ENCODE peak calls at places on chromosomes 12 and 14, in ten cellular contexts. A is A172; Q is heart left ventricle; J is NAMALWA; C is GDM1; I is activated T-cell treated with anti-CD3 and anti-CD28 coated beads for 48 hours; N is CD8-positive, alpha-beta memory T cell; O is NCI-H748 treated with DMSO at 0.1 percent for 48 hours; P is AG08396; U is C1 segment of cervical spinal cord. Z is an unnamed sample.
A peak's percentile ranks its signal among the peaks of the same experiment; 100 is the strongest.

GRCh38 chr12:62720661-62721330 is 214.2 kb downstream of the PPM1H start:
- DNase-seq in A (no peak), Q (peak; percentile 64), J (no peak), C (no peak), I (no peak), N (no peak), O (no peak), P (peak; percentile 35), U (peak; percentile 32), Z (peak; percentile 55)

GRCh38 chr14:83171761-83172160 is 1638.1 kb upstream of the SEL1L start:
- DNase-seq in A (no peak), Q (no peak), J (no peak), C (no peak), I (no peak), N (no peak), O (no peak), P (no peak), U (no peak), Z (no peak)

GRCh38 chr12:52977195-52977594 is 28.3 kb downstream of the KRT18 start:
- DNase-seq in A (no peak), Q (no peak), J (no peak), C (no peak), I (no peak), N (no peak), O (no peak), P (no peak), U (no peak), Z (no peak)

GRCh38 chr12:79409562-79409961 is 281.2 kb downstream of the PAWR start:
- DNase-seq in A (peak; percentile 67), Q (no peak), J (no peak), C (no peak), I (no peak), N (no peak), O (no peak), P (peak; percentile 34), U (no peak), Z (no peak)

GRCh38 chr12:27018071-27018470 is 3.9 kb upstream of the TM7SF3 start:
- DNase-seq in A (no peak), Q (no peak), J (no peak), C (no peak), I (no peak), N (no peak), O (no peak), P (no peak), U (no peak), Z (no peak)

GRCh38 chr14:67582061-67582460 is 18.0 kb downstream of the PIGH start:
- DNase-seq in A (no peak), Q (no peak), J (no peak), C (no peak), I (no peak), N (no peak), O (no peak), P (no peak), U (no peak), Z (no peak)

GRCh38 chr14:91509878-91510170 is 286 bp downstream of the PPP4R3A start:
- DNase-seq in A (peak; percentile 2), Q (no peak), J (no peak), C (no peak), I (no peak), N (no peak), O (peak; percentile 82), P (peak; percentile 37), U (no peak), Z (peak; percentile 86)

GRCh38 chr12:25840678-25841077 is 117.8 kb upstream of the RASSF8 start:
- DNase-seq in A (no peak), Q (peak; percentile 10), J (no peak), C (no peak), I (no peak), N (no peak), O (no peak), P (peak; percentile 27), U (no peak), Z (no peak)

GRCh38 chr14:32813401-32813800 is 125.3 kb upstream of the NPAS3 start:
- DNase-seq in A (no peak), Q (no peak), J (no peak), C (no peak), I (no peak), N (no peak), O (no peak), P (no peak), U (no peak), Z (peak; percentile 25)

GRCh38 chr14:90760591-90761316 is 55.5 kb downstream of the TTC7B start:
- DNase-seq in A (peak; percentile 59), Q (no peak), J (peak; percentile 21), C (peak; percentile 2), I (no peak), N (no peak), O (peak; percentile 6), P (peak; percentile 40), U (no peak), Z (peak; percentile 7)

GRCh38 chr12:101490286-101490920 is 15.3 kb downstream of the SPIC start:
- DNase-seq in A (no peak), Q (no peak), J (peak; percentile 69), C (peak; percentile 5), I (no peak), N (no peak), O (peak; percentile 14), P (peak; percentile 19), U (no peak), Z (peak; percentile 39)

GRCh38 chr12:32390572-32391219 is 8.7 kb upstream of the FGD4 start:
- DNase-seq in A (no peak), Q (no peak), J (peak; percentile 29), C (no peak), I (peak; percentile 26), N (peak; percentile 5), O (no peak), P (no peak), U (no peak), Z (peak; percentile 60)

GRCh38 chr12:109111775-109112491 is 4.5 kb upstream of the ACACB start:
- DNase-seq in A (peak; percentile 30), Q (peak; percentile 59), J (peak; percentile 53), C (no peak), I (peak; percentile 39), N (peak; percentile 19), O (no peak), P (peak; percentile 71), U (peak; percentile 64), Z (no peak)

GRCh38 chr12:54033980-54034783 is 1.3 kb downstream of the HOXC5 start:
- DNase-seq in A (no peak), Q (no peak), J (no peak), C (no peak), I (no peak), N (no peak), O (no peak), P (no peak), U (peak; percentile 32), Z (no peak)

GRCh38 chr14:68977137-68977740 is 1.9 kb downstream of the ACTN1 start:
- DNase-seq in A (no peak), Q (no peak), J (no peak), C (no peak), I (no peak), N (no peak), O (no peak), P (no peak), U (no peak), Z (no peak)

GRCh38 chr14:93764211-93764659 is 24.1 kb downstream of the PRIMA1 start:
- DNase-seq in A (peak; percentile 5), Q (peak; percentile 43), J (no peak), C (no peak), I (no peak), N (no peak), O (no peak), P (peak; percentile 29), U (no peak), Z (no peak)

GRCh38 chr12:237026-237815 is 23.3 kb upstream of the SLC6A12 start:
- DNase-seq in A (no peak), Q (no peak), J (no peak), C (no peak), I (no peak), N (no peak), O (no peak), P (no peak), U (no peak), Z (no peak)

GRCh38 chr12:123761841-123762714 is at the start of gene DNAH10:
- DNase-seq in A (no peak), Q (no peak), J (peak; percentile 76), C (no peak), I (peak; percentile 58), N (no peak), O (peak; percentile 28), P (peak; percentile 57), U (no peak), Z (peak; percentile 5)

GRCh38 chr12:25438638-25439037 is 114.4 kb downstream of the LMNTD1 start:
- DNase-seq in A (no peak), Q (no peak), J (no peak), C (no peak), I (no peak), N (no peak), O (no peak), P (peak; percentile 10), U (no peak), Z (no peak)

GRCh38 chr12:65656904-65657351 is 167.4 kb upstream of the HMGA2 start:
- DNase-seq in A (peak; percentile 97), Q (no peak), J (no peak), C (no peak), I (no peak), N (no peak), O (no peak), P (peak; percentile 59), U (no peak), Z (no peak)

GRCh38 chr14:22296088-22296487 is 292.9 kb downstream of the DAD1 start:
- DNase-seq in A (no peak), Q (no peak), J (no peak), C (no peak), I (no peak), N (no peak), O (no peak), P (no peak), U (no peak), Z (no peak)

GRCh38 chr14:70188608-70189540 is at the start of gene SLC8A3:
- DNase-seq in A (no peak), Q (no peak), J (no peak), C (no peak), I (peak; percentile 22), N (no peak), O (peak; percentile 36), P (peak; percentile 56), U (peak; percentile 54), Z (peak; percentile 78)

GRCh38 chr12:86521870-86522269 is 265.7 kb upstream of the MGAT4C start:
- DNase-seq in A (no peak), Q (no peak), J (peak; percentile 13), C (no peak), I (no peak), N (no peak), O (no peak), P (no peak), U (no peak), Z (no peak)

GRCh38 chr12:39581592-39581991 is 38.0 kb downstream of the ABCD2 start:
- DNase-seq in A (peak; percentile 12), Q (no peak), J (no peak), C (no peak), I (no peak), N (no peak), O (no peak), P (no peak), U (no peak), Z (no peak)

GRCh38 chr12:25935355-25936144 is 22.9 kb upstream of the RASSF8 start:
- DNase-seq in A (no peak), Q (no peak), J (no peak), C (no peak), I (no peak), N (no peak), O (no peak), P (no peak), U (no peak), Z (no peak)

GRCh38 chr12:2332947-2333346 is 280.2 kb downstream of the CACNA1C start:
- DNase-seq in A (no peak), Q (no peak), J (no peak), C (no peak), I (no peak), N (no peak), O (no peak), P (no peak), U (no peak), Z (no peak)

GRCh38 chr12:101696477-101697196 is 803 bp upstream of the CHPT1 start:
- DNase-seq in A (no peak), Q (peak; percentile 67), J (peak; percentile 75), C (no peak), I (no peak), N (no peak), O (no peak), P (peak; percentile 22), U (peak; percentile 52), Z (peak; percentile 28)

GRCh38 chr12:57011438-57012424 is 4.6 kb downstream of the TAC3 start:
- DNase-seq in A (no peak), Q (no peak), J (no peak), C (no peak), I (no peak), N (peak; percentile 29), O (no peak), P (no peak), U (no peak), Z (no peak)

Z was measured in NCI-H1092 treated with DMSO at 0.1 percent for 48 hours.